ENCODE peak calls at places on chromosomes 11 and 22, in eight cellular contexts. E is ascending aorta; A is Peyer's patch; B is Panc1; Q is aorta; O is colonic mucosa; W is CD4-positive, alpha-beta memory T cell; N is transverse colon. D is an unnamed sample.
A peak's percentile ranks its signal among the peaks of the same experiment; 100 is the strongest.

GRCh38 chr22:32444068-32444467 is 20.2 kb downstream of the BPIFC start:
- DNase-seq in A (peak; percentile 73), W (no peak), Q (no peak), N (peak; percentile 43), B (no peak), E (no peak), O (no peak), D (peak; percentile 4)

GRCh38 chr11:44607987-44608386 is 42.5 kb downstream of the CD82 start:
- DNase-seq in O (no peak), N (no peak), W (no peak), A (no peak), Q (no peak), B (no peak), E (no peak), D (peak; percentile 74)

GRCh38 chr22:38187413-38188212 is 6.0 kb upstream of the PLA2G6 start:
- DNase-seq in B (no peak), W (no peak), E (no peak), N (no peak), O (peak; percentile 52), A (no peak), Q (no peak), D (peak; percentile 94)

GRCh38 chr11:62005231-62005661 is 37.8 kb upstream of the FTH1 start:
- DNase-seq in A (peak; percentile 27), N (no peak), Q (no peak), O (no peak), B (no peak), E (no peak), W (no peak), D (no peak)

GRCh38 chr11:109772846-109773400 is 320.3 kb upstream of the ZC3H12C start:
- DNase-seq in N (no peak), A (no peak), E (no peak), Q (no peak), O (no peak), B (no peak), W (no peak), D (no peak)

GRCh38 chr11:75342966-75343870 is 8.2 kb downstream of the ARRB1 start:
- DNase-seq in O (peak; percentile 74), B (no peak), N (no peak), E (no peak), W (no peak), A (peak; percentile 65), Q (peak; percentile 41), D (peak; percentile 66)

GRCh38 chr11:45036010-45036409 is 85.3 kb upstream of the TP53I11 start:
- DNase-seq in W (no peak), O (no peak), E (peak; percentile 18), Q (no peak), A (no peak), B (no peak), N (no peak), D (no peak)

GRCh38 chr11:25625094-25625493 is 706.8 kb upstream of the ANO3 start:
- DNase-seq in N (no peak), E (no peak), Q (no peak), W (no peak), A (no peak), B (no peak), O (no peak), D (no peak)

GRCh38 chr11:47152953-47153950 is 23.4 kb downstream of the ARFGAP2 start:
- DNase-seq in N (peak; percentile 87), O (peak; percentile 88), E (peak; percentile 85), B (no peak), W (peak; percentile 46), A (peak; percentile 88), Q (peak; percentile 78), D (peak; percentile 60)

GRCh38 chr11:103035656-103036434 is 56.1 kb downstream of the DCUN1D5 start:
- DNase-seq in O (peak; percentile 64), W (peak; percentile 61), B (peak; percentile 55), N (no peak), Q (no peak), A (peak; percentile 55), E (no peak), D (peak; percentile 34)

GRCh38 chr11:12745787-12746186 is 71.6 kb downstream of the TEAD1 start:
- DNase-seq in E (no peak), O (no peak), B (no peak), A (no peak), N (no peak), W (no peak), Q (no peak), D (no peak)

DNA sequence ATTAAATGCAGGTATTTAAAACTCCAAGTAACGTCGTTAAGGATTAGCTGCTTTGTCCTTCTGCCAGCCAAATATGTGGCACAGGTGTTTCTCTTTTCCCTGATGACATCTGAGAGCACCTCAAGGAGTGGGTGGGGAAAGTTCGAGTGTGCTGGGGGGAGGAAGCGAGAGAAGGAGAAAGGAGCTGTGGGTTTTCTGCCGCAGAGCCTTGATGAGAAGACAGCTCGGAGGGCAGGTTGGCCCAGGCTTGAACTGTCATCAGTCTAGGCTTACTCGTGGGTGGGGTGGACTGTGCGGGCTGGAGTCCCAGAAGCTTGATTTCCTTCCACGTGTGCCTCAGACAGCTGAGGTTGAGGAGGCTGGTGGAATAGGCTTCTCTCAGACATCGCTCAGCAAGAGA is 15.2 kb upstream of the SORL1-AS1 start:
- DNase-seq in Q (no peak), N (no peak), W (peak; percentile 77), O (no peak), E (no peak), A (peak; percentile 63), B (no peak), D (peak; percentile 36)
- H3K4me3 ChIP-seq in Q (no peak overlapping the region), N (no peak overlapping the region), W (no peak overlapping the region), O (no peak overlapping the region), E (no peak overlapping the region), A (no peak overlapping the region), B (no peak overlapping the region), D (no peak overlapping the region)

GRCh38 chr22:43411981-43412807 is at the start of gene MPPED1:
- DNase-seq in N (no peak), E (no peak), A (no peak), O (no peak), W (no peak), Q (no peak), B (no peak), D (no peak)

GRCh38 chr22:43409800-43410199 is 2.0 kb upstream of the MPPED1 start:
- DNase-seq in O (no peak), N (no peak), W (no peak), A (no peak), B (no peak), E (no peak), Q (no peak), D (no peak)

GRCh38 chr22:43409046-43409445 is 2.8 kb upstream of the MPPED1 start:
- DNase-seq in B (no peak), A (no peak), N (no peak), Q (no peak), E (no peak), W (no peak), O (no peak), D (no peak)

GRCh38 chr22:43412808-43413785 is 1.3 kb downstream of the MPPED1 start:
- DNase-seq in E (no peak), A (no peak), B (no peak), O (no peak), W (no peak), Q (no peak), N (no peak), D (no peak)

DNA sequence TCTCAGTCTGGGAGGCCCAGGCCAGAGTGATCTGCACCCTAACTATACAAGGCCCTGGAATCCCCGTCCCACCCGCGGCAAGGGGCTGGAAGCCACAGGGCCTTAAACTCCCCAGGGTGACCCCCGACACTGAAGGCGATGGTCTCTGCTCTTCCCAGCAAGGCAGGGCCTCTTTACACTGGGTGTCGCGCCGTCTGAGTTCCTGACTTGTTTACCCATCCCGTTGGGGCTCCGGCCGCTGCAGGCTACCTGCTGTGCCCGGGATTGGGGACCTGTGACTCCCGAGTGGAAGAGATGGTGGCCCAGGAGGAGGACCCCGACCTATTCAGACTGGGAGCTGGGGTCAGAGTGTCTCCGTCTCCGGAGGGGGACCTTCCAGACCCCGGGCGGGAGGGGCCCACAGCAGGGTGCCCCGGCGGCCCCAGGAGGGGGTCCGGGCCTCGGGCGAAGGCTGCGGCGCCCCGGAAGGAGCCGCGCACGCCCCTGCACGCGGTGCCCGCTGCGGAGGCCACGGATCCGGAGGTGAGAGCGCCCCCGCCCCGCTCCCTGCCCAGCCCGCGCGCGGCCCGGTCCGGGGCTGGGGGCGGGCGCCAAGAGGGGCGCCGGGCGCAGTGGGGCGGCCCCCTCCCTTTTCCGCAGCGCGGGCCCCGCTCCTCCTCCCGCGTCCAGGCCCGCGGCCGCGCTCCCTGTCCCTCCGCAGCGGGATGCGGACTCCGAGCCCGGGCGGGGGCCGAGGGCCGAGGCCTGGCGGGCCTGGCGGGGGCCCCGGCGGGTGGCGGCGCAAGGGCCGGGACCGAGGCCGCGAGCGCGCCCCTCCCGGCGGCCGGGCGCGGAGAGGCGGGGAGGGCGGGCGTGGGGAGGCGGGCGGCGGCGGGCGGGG is 534 bp upstream of the MPPED1 start:
- DNase-seq in N (no peak), A (no peak), E (no peak), B (no peak), W (no peak), O (no peak), Q (no peak), D (no peak)
- H3K4me3 ChIP-seq in N (no peak overlapping the region), A (no peak overlapping the region), E (no peak overlapping the region), B (no peak overlapping the region), W (no peak overlapping the region), O (no peak overlapping the region), Q (no peak overlapping the region), D (peak overlapping the region; percentile 23)

GRCh38 chr22:18154821-18155390 is 4.9 kb downstream of the USP18 start:
- DNase-seq in O (no peak), N (no peak), Q (no peak), B (no peak), W (no peak), A (no peak), E (no peak), D (no peak)

GRCh38 chr22:18156878-18157713 is 7.1 kb downstream of the USP18 start:
- DNase-seq in Q (peak; percentile 79), E (peak; percentile 86), W (peak; percentile 20), N (peak; percentile 71), B (no peak), A (peak; percentile 75), O (peak; percentile 74), D (peak; percentile 55)

GRCh38 chr22:18152519-18152918 is 2.5 kb downstream of the USP18 start:
- DNase-seq in B (no peak), Q (no peak), O (no peak), A (no peak), N (no peak), W (no peak), E (no peak), D (no peak)

DNA sequence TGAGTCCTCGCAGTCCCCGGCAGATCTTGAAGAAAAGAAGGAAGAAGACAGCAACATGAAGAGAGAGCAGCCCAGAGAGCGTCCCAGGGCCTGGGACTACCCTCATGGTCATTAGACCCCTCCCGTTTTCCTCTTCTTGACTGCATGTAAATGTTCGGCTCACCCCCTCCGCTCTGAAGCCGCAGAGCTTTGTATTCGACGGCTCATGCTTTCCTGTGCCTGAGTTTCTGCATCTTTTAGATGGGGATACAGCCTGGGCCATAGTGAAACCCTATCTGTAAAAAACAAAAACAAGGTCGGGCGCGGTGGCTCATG is 7.7 kb downstream of the USP18 start:
- DNase-seq in Q (no peak), O (no peak), B (no peak), A (no peak), E (no peak), W (no peak), N (no peak), D (no peak)
- H3K4me3 ChIP-seq in Q (no peak overlapping the region), O (no peak overlapping the region), B (no peak overlapping the region), A (no peak overlapping the region), E (peak overlapping the region; percentile 37), W (no peak overlapping the region), N (no peak overlapping the region), D (no peak overlapping the region)

DNA sequence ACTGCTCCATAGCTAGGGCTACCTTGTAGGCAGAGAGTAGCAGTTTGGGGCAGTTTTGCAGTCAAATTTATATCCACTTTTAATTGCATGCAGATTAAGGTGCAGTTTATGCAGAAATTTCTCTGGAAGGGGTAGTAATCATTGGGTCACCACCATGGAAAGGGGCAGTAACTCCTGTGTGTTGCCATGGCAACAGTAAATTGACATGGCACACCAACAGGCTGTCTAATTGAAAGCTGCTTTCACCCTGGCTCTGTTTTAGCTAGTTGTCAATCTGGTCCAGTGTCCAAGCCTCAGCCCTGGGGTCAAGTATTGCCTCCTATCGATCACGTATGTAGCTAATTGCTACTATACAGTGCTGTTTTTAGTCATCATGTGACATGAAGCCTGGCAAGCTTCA is 786.1 kb upstream of the CNTN5 start:
- DNase-seq in E (no peak), W (no peak), N (no peak), Q (no peak), O (no peak), A (no peak), B (no peak), D (no peak)
- H3K4me3 ChIP-seq in E (no peak overlapping the region), W (no peak overlapping the region), N (no peak overlapping the region), Q (no peak overlapping the region), O (no peak overlapping the region), A (no peak overlapping the region), B (no peak overlapping the region), D (no peak overlapping the region)